ENCODE peak calls at places on chromosomes 11 and 22, in four cellular contexts. J is cardiac muscle cell, D is colonic mucosa, I is ovary. E is an unnamed sample.

GRCh38 chr11:9757809-9758675 is 94.2 kb downstream of the SWAP70 start:
- DNase-seq in J (peak), D (peak), I (peak), E (peak)

GRCh38 chr22:29994027-29994715 is 86.1 kb upstream of the HORMAD2 start:
- DNase-seq in I (no peak), J (peak), D (no peak), E (no peak)

GRCh38 chr11:15649371-15650104 is 534.8 kb downstream of the INSC start:
- DNase-seq in I (no peak), D (no peak), J (peak), E (no peak)

GRCh38 chr22:41285441-41285819 is 557 bp downstream of the RANGAP1 start:
- DNase-seq in I (peak), D (peak), J (peak), E (peak)

GRCh38 chr22:21446827-21447690 is 20.1 kb upstream of the TMEM191C start:
- DNase-seq in I (peak), D (no peak), J (no peak), E (peak)

GRCh38 chr11:126371595-126371994 is 16.1 kb downstream of the ST3GAL4 start:
- DNase-seq in J (no peak), D (no peak), I (no peak), E (no peak)

GRCh38 chr11:93407777-93408401 is 77.3 kb downstream of the DEUP1 start:
- DNase-seq in J (peak), D (no peak), I (no peak), E (no peak)

GRCh38 chr11:35272391-35272821 is 133.4 kb downstream of the CD44 start:
- DNase-seq in J (no peak), D (no peak), I (no peak), E (no peak)

GRCh38 chr11:63866211-63866610 is 27.3 kb downstream of the MARK2 start:
- DNase-seq in D (peak), J (peak), I (no peak), E (peak)

GRCh38 chr11:1310772-1311468 is 1.5 kb upstream of the TOLLIP start:
- DNase-seq in I (no peak), J (no peak), D (no peak), E (no peak)
- H3K4me3 ChIP-seq in I (peak), J (no peak), D (peak), E (no peak)

DNA sequence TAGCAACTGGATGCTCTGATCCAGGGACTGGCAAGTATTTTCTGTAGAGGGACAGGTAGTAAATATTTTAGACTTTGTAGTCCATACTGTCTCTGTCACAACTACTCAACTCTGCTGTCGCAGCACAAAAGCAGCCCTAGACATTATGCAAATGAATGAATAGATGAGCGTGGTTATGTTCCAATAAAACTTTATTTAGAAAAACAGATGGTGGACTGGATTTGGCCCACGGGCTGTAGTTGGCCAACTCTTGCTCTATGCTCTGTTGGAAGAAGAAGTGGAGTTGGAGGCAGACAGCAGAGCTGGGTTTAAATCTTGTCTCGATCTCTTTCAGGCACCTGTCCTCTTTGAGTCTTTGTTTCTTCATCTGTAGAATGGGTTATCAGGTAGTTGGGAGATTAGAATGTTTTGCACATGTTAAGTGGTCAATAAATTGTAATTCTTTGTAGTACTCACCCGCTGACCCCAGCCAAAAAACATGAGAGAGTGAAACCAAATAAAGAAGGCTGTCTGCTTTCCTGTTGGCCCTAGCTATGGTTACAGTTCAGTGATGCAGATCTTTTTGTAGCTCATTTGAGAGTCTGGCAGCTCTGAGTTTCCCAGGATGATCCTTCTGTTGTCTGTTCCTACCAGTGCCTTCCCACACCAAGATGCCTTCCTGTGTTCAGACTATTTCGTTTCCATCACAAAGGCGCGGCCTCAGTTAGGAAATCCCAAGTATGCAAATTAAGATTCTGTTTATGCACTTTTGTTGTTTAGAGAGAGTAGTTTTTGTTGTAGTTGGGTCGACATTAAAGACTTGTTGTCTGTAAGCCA is 198.1 kb upstream of the SEZ6L start:
- DNase-seq in D (no peak), J (no peak), I (no peak), E (no peak)
- H3K4me3 ChIP-seq in D (no peak), J (no peak), I (no peak), E (no peak)

GRCh38 chr22:37985050-37985585 is 763 bp upstream of the SOX10 start:
- DNase-seq in D (no peak), I (no peak), J (no peak), E (no peak)

GRCh38 chr22:37982151-37982838 is 2.1 kb downstream of the SOX10 start:
- DNase-seq in D (peak), J (no peak), I (no peak), E (no peak)

GRCh38 chr22:37981282-37982011 is 2.9 kb downstream of the SOX10 start:
- DNase-seq in D (peak), I (no peak), J (no peak), E (no peak)

GRCh38 chr22:37983860-37984791 is at the start of gene SOX10:
- DNase-seq in D (no peak), J (no peak), I (no peak), E (no peak)

GRCh38 chr22:37982938-37983859 is 1.2 kb downstream of the SOX10 start:
- DNase-seq in I (no peak), J (no peak), D (no peak), E (peak)
- H3K4me3 ChIP-seq in I (no peak), J (no peak), D (no peak), E (peak)

GRCh38 chr11:76062733-76063132 is 143.6 kb downstream of the WNT11 start:
- DNase-seq in I (no peak), D (no peak), J (no peak), E (no peak)
- H3K4me3 ChIP-seq in I (no peak), D (no peak), J (no peak), E (no peak)

DNA sequence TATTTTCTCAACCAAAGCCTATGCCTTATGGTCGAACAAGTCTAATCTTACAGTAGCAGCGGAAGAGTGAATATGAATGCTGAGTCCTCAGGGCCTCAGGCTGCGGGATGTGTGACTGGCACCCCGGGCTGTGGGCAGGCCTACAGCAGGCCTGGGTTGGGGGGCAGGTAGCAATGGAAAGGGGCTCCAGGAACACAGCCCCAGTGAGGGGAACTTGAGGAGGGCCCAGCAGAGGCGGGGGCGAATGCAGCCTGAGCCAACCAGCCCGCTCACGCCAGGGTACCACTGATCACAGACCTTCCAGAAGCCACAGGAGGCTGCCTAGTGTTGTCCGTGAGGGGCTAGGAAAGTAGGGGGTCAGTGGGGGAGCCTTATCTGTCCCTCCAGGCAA is 11.3 kb upstream of the CD5 start:
- DNase-seq in D (no peak), I (no peak), J (no peak), E (no peak)
- H3K4me3 ChIP-seq in D (no peak), I (no peak), J (no peak), E (no peak)

GRCh38 chr11:101552893-101553292 is 30.9 kb downstream of the TRPC6 start:
- DNase-seq in I (no peak), D (no peak), J (no peak), E (no peak)

GRCh38 chr11:101555366-101555765 is 28.4 kb downstream of the TRPC6 start:
- DNase-seq in D (no peak), J (no peak), I (no peak), E (no peak)

GRCh38 chr11:101553891-101554292 is 29.9 kb downstream of the TRPC6 start:
- DNase-seq in I (no peak), J (no peak), D (no peak), E (no peak)
- H3K4me3 ChIP-seq in I (no peak), J (no peak), D (no peak), E (no peak)

DNA sequence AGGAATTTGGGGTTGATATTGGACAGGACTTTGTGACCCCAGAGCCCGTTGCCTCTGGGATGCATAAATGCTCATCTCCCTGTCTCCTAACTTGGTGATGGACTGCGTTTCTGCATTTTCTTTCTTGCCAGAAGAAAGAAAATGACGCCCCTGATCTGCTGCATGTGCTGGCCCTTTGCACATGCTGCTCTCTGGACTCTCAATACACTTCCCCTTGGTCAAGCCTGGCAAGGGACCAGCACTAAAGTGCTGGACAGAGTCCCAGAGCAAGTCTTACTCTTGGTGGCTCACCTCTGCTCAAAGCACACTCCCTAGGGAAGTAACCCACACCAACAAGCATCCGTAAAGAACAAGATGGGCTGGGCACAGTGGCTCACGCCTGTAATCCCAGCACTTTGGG is 40.7 kb downstream of the MYH9 start:
- DNase-seq in D (no peak), I (no peak), J (no peak), E (no peak)
- H3K4me3 ChIP-seq in D (no peak), I (no peak), J (no peak), E (no peak)